ENCODE peak calls at places on chromosome 13, in nine cellular contexts. O, L, V, W, B, P, D, S and M are unnamed samples.

GRCh38 chr13:51681037-51681678 is 96.9 kb downstream of the WDFY2 start:
- DNase-seq in O (peak), L (peak), V (peak), W (no peak), B (no peak), P (peak), D (no peak), S (no peak), M (peak)

GRCh38 chr13:33927315-33927714 is 109.4 kb downstream of the RFC3 start:
- DNase-seq in O (peak), L (peak), V (peak), W (no peak), B (peak), P (peak), D (no peak), S (no peak), M (peak)

GRCh38 chr13:76848596-76848995 is 37.6 kb downstream of the KCTD12 start:
- DNase-seq in O (no peak), L (no peak), V (peak), W (peak), B (no peak), P (peak), D (no peak), S (no peak), M (peak)

GRCh38 chr13:58142952-58143351 is 511.4 kb downstream of the PCDH17 start:
- DNase-seq in O (no peak), L (no peak), V (no peak), W (no peak), B (no peak), P (no peak), D (no peak), S (no peak), M (no peak)

GRCh38 chr13:102707465-102707864 is 12.6 kb upstream of the METTL21C start:
- DNase-seq in O (peak), L (peak), V (peak), W (no peak), B (peak), P (peak), D (no peak), S (no peak), M (peak)

GRCh38 chr13:92354583-92354982 is 872.0 kb upstream of the GPC6 start:
- DNase-seq in O (peak), L (peak), V (peak), W (no peak), B (no peak), P (no peak), D (no peak), S (no peak), M (no peak)

GRCh38 chr13:95485518-95486144 is 66.9 kb upstream of the CLDN10 start:
- DNase-seq in O (no peak), L (no peak), V (peak), W (no peak), B (no peak), P (no peak), D (no peak), S (no peak), M (no peak)

GRCh38 chr13:93336733-93337132 is 110.1 kb downstream of the GPC6 start:
- DNase-seq in O (no peak), L (no peak), V (no peak), W (no peak), B (no peak), P (no peak), D (no peak), S (no peak), M (no peak)

GRCh38 chr13:46543307-46543706 is 9.7 kb upstream of the LRCH1 start:
- DNase-seq in O (no peak), L (no peak), V (no peak), W (no peak), B (no peak), P (no peak), D (no peak), S (no peak), M (no peak)

GRCh38 chr13:97205971-97206370 is 16.2 kb upstream of the MBNL2 start:
- DNase-seq in O (peak), L (peak), V (peak), W (no peak), B (no peak), P (no peak), D (no peak), S (no peak), M (peak)

GRCh38 chr13:97321101-97321500 is 99.0 kb downstream of the MBNL2 start:
- DNase-seq in O (no peak), L (no peak), V (no peak), W (no peak), B (no peak), P (peak), D (no peak), S (no peak), M (no peak)

GRCh38 chr13:107554355-107554905 is 660.9 kb downstream of the LIG4 start:
- DNase-seq in O (no peak), L (no peak), V (no peak), W (no peak), B (no peak), P (no peak), D (no peak), S (no peak), M (no peak)

GRCh38 chr13:66660013-66660804 is 569.9 kb downstream of the PCDH9 start:
- DNase-seq in O (peak), L (peak), V (peak), W (no peak), B (no peak), P (peak), D (no peak), S (no peak), M (peak)

GRCh38 chr13:27792393-27793218 is at the start of gene GSX1:
- DNase-seq in O (peak), L (peak), V (peak), W (peak), B (no peak), P (peak), D (peak), S (peak), M (peak)
- H3K4me3 ChIP-seq in O (no peak), L (peak), V (no peak), W (no peak), B (peak), P (peak), D (peak), S (peak), M (no peak)

DNA sequence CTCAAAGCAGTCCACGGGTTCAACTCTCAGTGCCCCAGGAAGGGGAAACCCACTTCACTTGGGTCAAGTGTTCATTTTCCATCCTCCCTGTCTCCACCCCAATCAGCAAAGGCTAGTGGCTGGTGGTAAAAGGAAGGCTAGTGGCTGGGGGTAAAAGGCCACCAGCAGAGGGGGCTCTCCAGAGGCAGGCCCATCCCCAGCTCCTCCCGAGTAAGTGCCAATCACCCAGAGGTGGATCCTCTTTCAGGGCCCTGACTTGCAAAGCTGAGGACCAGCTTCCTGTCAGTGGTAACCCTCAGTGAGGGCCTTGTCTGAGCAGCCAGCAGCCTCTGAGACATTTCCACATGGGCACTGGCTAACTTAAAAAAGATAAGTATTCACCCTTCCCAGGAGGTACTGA is 22.0 kb upstream of the TPT1 start:
- DNase-seq in O (no peak), L (no peak), V (no peak), W (no peak), B (no peak), P (no peak), D (no peak), S (no peak), M (no peak)
- TF ChIP-seq CTCF in O (no peak), L (peak), V (no peak), W (no peak), B (no peak), P (no peak), D (no peak), S (no peak), M (no peak)

GRCh38 chr13:60572003-60572792 is 175.2 kb downstream of the TDRD3 start:
- DNase-seq in O (peak), L (peak), V (peak), W (no peak), B (peak), P (peak), D (no peak), S (no peak), M (peak)

GRCh38 chr13:60571571-60571970 is 174.6 kb downstream of the TDRD3 start:
- DNase-seq in O (no peak), L (no peak), V (no peak), W (no peak), B (no peak), P (no peak), D (no peak), S (no peak), M (no peak)

GRCh38 chr13:60577761-60578160 is 180.7 kb downstream of the TDRD3 start:
- DNase-seq in O (no peak), L (no peak), V (no peak), W (no peak), B (no peak), P (no peak), D (no peak), S (no peak), M (no peak)

GRCh38 chr13:60574706-60575105 is 177.7 kb downstream of the TDRD3 start:
- DNase-seq in O (no peak), L (no peak), V (no peak), W (no peak), B (no peak), P (no peak), D (no peak), S (no peak), M (no peak)

GRCh38 chr13:60572855-60573254 is 175.8 kb downstream of the TDRD3 start:
- DNase-seq in O (peak), L (no peak), V (no peak), W (no peak), B (no peak), P (peak), D (no peak), S (no peak), M (no peak)
- H3K4me3 ChIP-seq in O (no peak), L (no peak), V (no peak), W (no peak), B (no peak), P (no peak), D (no peak), S (no peak), M (no peak)

DNA sequence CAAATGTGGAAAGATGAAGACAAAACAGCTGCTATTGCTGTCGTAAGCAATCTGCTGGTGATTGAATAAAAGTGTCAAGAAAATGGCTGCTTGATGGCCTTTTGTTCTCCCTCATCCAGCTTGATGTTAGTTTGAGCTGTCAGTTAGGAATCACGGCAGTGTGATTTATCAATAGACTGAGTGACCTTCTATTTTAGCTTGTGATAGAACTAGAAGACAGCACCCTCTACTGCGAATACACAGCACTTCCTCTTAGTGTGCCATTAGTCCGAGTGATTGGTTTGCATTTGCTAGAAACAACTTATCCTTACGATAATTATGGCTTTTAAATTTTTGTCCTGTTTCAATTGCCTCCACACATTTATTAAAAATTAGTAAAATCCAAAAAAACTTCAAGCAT is 76.2 kb downstream of the MZT1 start:
- DNase-seq in O (peak), L (peak), V (peak), W (no peak), B (no peak), P (peak), D (no peak), S (no peak), M (peak)
- TF ChIP-seq CTCF in O (no peak), L (peak), V (peak), W (no peak), B (no peak), P (peak), D (no peak), S (no peak), M (no peak)

GRCh38 chr13:73618275-73618865 is 515.8 kb downstream of the KLF12 start:
- DNase-seq in O (no peak), L (no peak), V (no peak), W (peak), B (no peak), P (no peak), D (peak), S (no peak), M (no peak)
- H3K4me3 ChIP-seq in O (no peak), L (no peak), V (no peak), W (no peak), B (no peak), P (no peak), D (no peak), S (no peak), M (no peak)

GRCh38 chr13:44474122-44474910 is 100.7 kb downstream of the SERP2 start:
- DNase-seq in O (peak), L (no peak), V (peak), W (no peak), B (no peak), P (peak), D (no peak), S (no peak), M (peak)

GRCh38 chr13:44471686-44472085 is 98.1 kb downstream of the SERP2 start:
- DNase-seq in O (peak), L (peak), V (peak), W (no peak), B (no peak), P (no peak), D (no peak), S (no peak), M (peak)

GRCh38 chr13:44465318-44465717 is 91.7 kb downstream of the SERP2 start:
- DNase-seq in O (peak), L (no peak), V (no peak), W (no peak), B (no peak), P (no peak), D (no peak), S (no peak), M (peak)

GRCh38 chr13:44470623-44471562 is 97.3 kb downstream of the SERP2 start:
- DNase-seq in O (peak), L (no peak), V (peak), W (no peak), B (no peak), P (peak), D (no peak), S (no peak), M (peak)
- TF ChIP-seq CTCF in O (no peak), L (peak), V (peak), W (peak), B (no peak), P (peak), D (peak), S (peak), M (peak)

DNA sequence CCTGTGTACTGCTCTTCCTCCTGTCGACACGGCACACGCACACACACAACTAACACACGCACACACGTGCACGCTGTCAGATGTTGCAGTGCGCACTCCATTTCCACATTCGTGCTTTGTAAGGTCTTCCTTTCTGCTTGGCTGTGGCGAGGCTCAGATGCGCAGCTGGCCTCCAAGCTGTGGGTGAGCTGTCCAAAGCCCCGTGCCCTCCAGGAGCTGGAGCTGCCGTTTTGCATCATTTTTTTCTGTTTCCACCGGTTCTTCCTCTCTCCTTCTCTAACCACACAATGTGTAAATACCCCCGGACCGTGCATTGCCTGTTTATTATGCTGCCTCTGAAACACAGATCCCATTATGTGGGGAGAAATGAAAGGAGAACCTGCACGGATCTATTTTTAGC is 137.4 kb downstream of the SOX1 start:
- DNase-seq in O (no peak), L (no peak), V (no peak), W (no peak), B (no peak), P (no peak), D (no peak), S (no peak), M (no peak)
- H3K4me3 ChIP-seq in O (no peak), L (no peak), V (no peak), W (no peak), B (no peak), P (no peak), D (no peak), S (no peak), M (no peak)

DNA sequence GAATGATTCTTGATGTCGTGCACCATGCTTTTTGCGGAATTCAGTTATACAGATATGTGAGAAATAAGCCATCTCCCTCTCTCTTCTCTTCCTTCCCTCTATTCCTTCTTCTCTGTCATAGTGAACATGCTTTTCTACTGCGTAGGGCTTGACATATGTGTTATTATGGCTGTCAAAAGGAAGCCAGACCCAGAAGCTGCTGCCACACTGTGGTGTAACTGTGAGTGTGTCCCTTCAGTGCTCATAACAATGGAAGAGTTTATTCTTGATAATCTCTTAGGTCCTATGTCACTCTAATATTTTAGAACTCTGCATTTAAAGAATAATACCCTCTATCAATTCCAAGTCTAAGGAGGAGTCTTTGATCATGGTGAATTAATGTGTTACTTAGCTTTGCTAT is 208.9 kb upstream of the TMTC4 start:
- DNase-seq in O (no peak), L (no peak), V (no peak), W (no peak), B (no peak), P (no peak), D (no peak), S (no peak), M (no peak)
- TF ChIP-seq CTCF in O (no peak), L (no peak), V (no peak), W (peak), B (no peak), P (peak), D (no peak), S (no peak), M (no peak)